ENCODE peak calls at places on chromosomes 4 and X, in eight cellular contexts. L is IMR-90, V is T-helper 9 cell, N is NCI-H774, G is fibroblast of gingiva, Z is GM20000, I is activated T-cell treated with anti-CD3 and anti-CD28 coated beads for 1 hour, R is foreskin melanocyte. X is an unnamed sample.

GRCh38 chr4:89563431-89563830 is 255.8 kb upstream of the GPRIN3 start:
- DNase-seq in L (no peak), V (no peak), N (no peak), G (no peak), Z (no peak), I (no peak), R (no peak), X (no peak)

GRCh38 chr4:164011791-164012190 is 517.3 kb downstream of the TMA16 start:
- DNase-seq in L (no peak), V (no peak), N (no peak), G (no peak), Z (no peak), I (no peak), R (no peak), X (no peak)

GRCh38 chr4:86432552-86433134 is 72.8 kb upstream of the MAPK10 start:
- DNase-seq in L (no peak), V (no peak), N (no peak), G (no peak), Z (no peak), I (no peak), R (no peak), X (peak; percentile 52)

GRCh38 chrX:108601276-108601675 is 135.1 kb downstream of the IRS4 start:
- DNase-seq in L (no peak), V (no peak), N (no peak), G (no peak), Z (no peak), I (no peak), R (no peak), X (no peak)

GRCh38 chr4:106585920-106586349 is 217.4 kb upstream of the GIMD1 start:
- DNase-seq in L (no peak), V (no peak), N (no peak), G (peak; percentile 14), Z (no peak), I (no peak), R (no peak), X (no peak)

GRCh38 chr4:77740480-77740879 is 78.7 kb downstream of the CNOT6L start:
- DNase-seq in L (no peak), V (no peak), N (no peak), G (no peak), Z (no peak), I (no peak), R (no peak), X (no peak)

GRCh38 chr4:51836531-51836930 is 6.4 kb upstream of the DCUN1D4 start:
- DNase-seq in L (no peak), V (no peak), N (no peak), G (peak; percentile 12), Z (no peak), I (no peak), R (peak; percentile 42), X (no peak)

GRCh38 chrX:48934581-48935331 is 15.9 kb upstream of the PIM2 start:
- DNase-seq in L (no peak), V (no peak), N (no peak), G (no peak), Z (no peak), I (no peak), R (no peak), X (no peak)

GRCh38 chr4:84503495-84504437 is 4.7 kb upstream of the NKX6-1 start:
- DNase-seq in L (peak; percentile 66), V (no peak), N (peak; percentile 42), G (peak; percentile 66), Z (peak; percentile 72), I (no peak), R (peak; percentile 61), X (peak; percentile 81)

GRCh38 chr4:186494496-186494895 is 60.9 kb downstream of the MTNR1A start:
- DNase-seq in L (no peak), V (no peak), N (no peak), G (no peak), Z (no peak), I (no peak), R (no peak), X (no peak)

GRCh38 chrX:1053072-1053471 is 159.4 kb downstream of the CRLF2 start:
- DNase-seq in L (no peak), V (no peak), N (no peak), G (no peak), Z (no peak), I (no peak), R (no peak), X (no peak)

GRCh38 chr4:41256740-41257256 is at the start of gene UCHL1:
- DNase-seq in L (peak; percentile 94), V (no peak), N (peak; percentile 92), G (peak; percentile 53), Z (peak; percentile 30), I (no peak), R (no peak), X (peak; percentile 97)

GRCh38 chr4:55426518-55426917 is 30.8 kb downstream of the TMEM165 start:
- DNase-seq in L (no peak), V (no peak), N (no peak), G (no peak), Z (no peak), I (no peak), R (no peak), X (no peak)

GRCh38 chrX:96563663-96564062 is 121.0 kb upstream of the DIAPH2 start:
- DNase-seq in L (peak; percentile 64), V (no peak), N (no peak), G (peak; percentile 95), Z (no peak), I (no peak), R (no peak), X (no peak)

GRCh38 chr4:80307774-80308465 is 27.6 kb upstream of the CFAP299 start:
- DNase-seq in L (peak; percentile 79), V (no peak), N (peak; percentile 36), G (no peak), Z (no peak), I (no peak), R (no peak), X (peak; percentile 56)

GRCh38 chrX:150094996-150095395 is 156.7 kb upstream of the EOLA2 start:
- DNase-seq in L (no peak), V (no peak), N (no peak), G (peak; percentile 2), Z (no peak), I (no peak), R (no peak), X (no peak)

GRCh38 chr4:56828784-56829535 is 7.5 kb upstream of the SPINK2 start:
- DNase-seq in L (peak; percentile 56), V (no peak), N (no peak), G (no peak), Z (no peak), I (no peak), R (no peak), X (no peak)

GRCh38 chr4:145154573-145154972 is 25.8 kb downstream of the OTUD4 start:
- DNase-seq in L (peak; percentile 35), V (no peak), N (no peak), G (no peak), Z (peak; percentile 12), I (no peak), R (no peak), X (no peak)

GRCh38 chrX:48683411-48683982 is at the start of gene WAS:
- DNase-seq in L (no peak), V (peak; percentile 7), N (no peak), G (no peak), Z (peak; percentile 78), I (no peak), R (no peak), X (no peak)

GRCh38 chr4:126172126-126172525 is 857.4 kb downstream of the FAT4 start:
- DNase-seq in L (no peak), V (no peak), N (no peak), G (no peak), Z (no peak), I (no peak), R (no peak), X (no peak)

GRCh38 chrX:39619182-39620009 is 478.4 kb downstream of the BCOR start:
- DNase-seq in L (no peak), V (no peak), N (no peak), G (no peak), Z (no peak), I (no peak), R (no peak), X (no peak)

GRCh38 chr4:102824398-102824797 is 3.0 kb downstream of the UBE2D3 start:
- DNase-seq in L (peak; percentile 15), V (no peak), N (no peak), G (no peak), Z (no peak), I (no peak), R (peak; percentile 60), X (no peak)

GRCh38 chr4:48570646-48571220 is 80.7 kb downstream of the ZAR1 start:
- DNase-seq in L (peak; percentile 76), V (no peak), N (no peak), G (no peak), Z (no peak), I (no peak), R (no peak), X (no peak)

GRCh38 chr4:22356996-22357596 is 158.8 kb downstream of the ADGRA3 start:
- DNase-seq in L (peak; percentile 32), V (no peak), N (peak; percentile 31), G (peak; percentile 17), Z (peak; percentile 10), I (no peak), R (peak; percentile 41), X (no peak)

GRCh38 chr4:2281575-2282343 is 19.9 kb upstream of the MXD4 start:
- DNase-seq in L (no peak), V (peak; percentile 78), N (no peak), G (no peak), Z (peak; percentile 67), I (peak; percentile 60), R (no peak), X (no peak)

GRCh38 chr4:96162631-96163030 is 322.7 kb downstream of the PDHA2 start:
- DNase-seq in L (no peak), V (no peak), N (no peak), G (no peak), Z (no peak), I (no peak), R (no peak), X (no peak)